ENCODE peak calls at places on chromosomes 2 and 18, in six cellular contexts. V is AG09319, S is uterus, A is MV-4-11, I is hippocampal formation, D is stomach. J is an unnamed sample.

GRCh38 chr18:2717407-2717806 is 61.9 kb downstream of the SMCHD1 start:
- DNase-seq in V (no peak), S (no peak), A (no peak), I (peak), D (no peak), J (no peak)

GRCh38 chr2:214731008-214731407 is 78.5 kb downstream of the BARD1 start:
- DNase-seq in V (no peak), S (no peak), A (no peak), I (no peak), D (no peak), J (no peak)

GRCh38 chr18:8454136-8454535 is 155.1 kb upstream of the RAB12 start:
- DNase-seq in V (no peak), S (no peak), A (no peak), I (no peak), D (no peak), J (no peak)

GRCh38 chr2:88307817-88308216 is 137.7 kb downstream of the THNSL2 start:
- DNase-seq in V (no peak), S (no peak), A (no peak), I (no peak), D (no peak), J (no peak)

GRCh38 chr2:170843656-170844055 is 27.0 kb downstream of the GAD1 start:
- DNase-seq in V (no peak), S (no peak), A (peak), I (no peak), D (no peak), J (no peak)

GRCh38 chr2:101253713-101254085 is 1.0 kb downstream of the CNOT11 start:
- DNase-seq in V (no peak), S (no peak), A (no peak), I (no peak), D (no peak), J (no peak)

GRCh38 chr2:20484034-20484617 is 37.3 kb downstream of the RHOB start:
- DNase-seq in V (no peak), S (peak), A (no peak), I (no peak), D (peak), J (no peak)

GRCh38 chr18:68817584-68817983 is 19.7 kb downstream of the CCDC102B start:
- DNase-seq in V (no peak), S (no peak), A (no peak), I (no peak), D (no peak), J (no peak)

GRCh38 chr2:36530178-36530982 is 67.6 kb downstream of the FEZ2 start:
- DNase-seq in V (no peak), S (no peak), A (peak), I (no peak), D (no peak), J (no peak)

GRCh38 chr2:8837795-8838140 is 355 bp upstream of the KIDINS220 start:
- DNase-seq in V (no peak), S (peak), A (no peak), I (no peak), D (no peak), J (no peak)

GRCh38 chr18:22346968-22347611 is 70.6 kb downstream of the CTAGE1 start:
- DNase-seq in V (no peak), S (peak), A (no peak), I (no peak), D (peak), J (no peak)

GRCh38 chr18:2979027-2979570 is 33.8 kb downstream of the LPIN2 start:
- DNase-seq in V (no peak), S (no peak), A (no peak), I (no peak), D (no peak), J (no peak)

GRCh38 chr2:229714080-229714735 is at the start of gene DNER:
- DNase-seq in V (no peak), S (no peak), A (peak), I (peak), D (peak), J (peak)

GRCh38 chr2:226888378-226888915 is 52.6 kb downstream of the RHBDD1 start:
- DNase-seq in V (no peak), S (no peak), A (no peak), I (no peak), D (no peak), J (no peak)